ENCODE peak calls at places on chromosomes 11 and 22, in six cellular contexts. B is cardiac fibroblast, R is WTC11, L is IMR-90, M is fibroblast of pulmonary artery, W is GM10248. E is an unnamed sample.

GRCh38 chr11:6571434-6572008 is 31.9 kb downstream of the RRP8 start:
- DNase-seq in R (peak), W (no peak), B (no peak), M (no peak), L (no peak), E (no peak)

GRCh38 chr11:68353669-68354068 is 41.3 kb downstream of the LRP5 start:
- DNase-seq in W (no peak), M (no peak), R (no peak), B (no peak), L (no peak), E (no peak)

GRCh38 chr11:14902650-14903350 is 10.8 kb upstream of the CYP2R1 start:
- DNase-seq in M (peak), L (peak), W (no peak), B (peak), R (no peak), E (no peak)

GRCh38 chr11:34749666-34750659 is 129.1 kb downstream of the EHF start:
- DNase-seq in R (no peak), L (peak), M (peak), W (no peak), B (peak), E (no peak)

GRCh38 chr11:9460322-9461067 is at the start of gene ZNF143:
- DNase-seq in B (peak), M (peak), W (peak), L (peak), R (peak), E (peak)

GRCh38 chr11:100942016-100942415 is 187.6 kb downstream of the PGR start:
- DNase-seq in L (peak), R (no peak), B (peak), M (peak), W (no peak), E (no peak)

GRCh38 chr11:75371930-75372876 is 20.7 kb upstream of the ARRB1 start:
- DNase-seq in B (peak), W (no peak), L (no peak), R (no peak), M (no peak), E (no peak)

GRCh38 chr11:42777776-42778175 is 534.0 kb upstream of the API5 start:
- DNase-seq in M (no peak), W (no peak), L (no peak), B (no peak), R (no peak), E (no peak)

GRCh38 chr11:22449441-22449840 is 111.3 kb downstream of the SLC17A6 start:
- DNase-seq in R (no peak), W (no peak), B (no peak), M (peak), L (peak), E (no peak)

GRCh38 chr11:63708764-63709163 is 27.5 kb downstream of the RTN3 start:
- DNase-seq in M (no peak), L (no peak), W (no peak), B (no peak), R (no peak), E (no peak)

GRCh38 chr11:124285610-124286344 is 28.0 kb downstream of the OR8D1 start:
- DNase-seq in B (peak), L (peak), R (no peak), W (no peak), M (peak), E (no peak)

GRCh38 chr11:44628730-44629361 is 63.4 kb downstream of the CD82 start:
- DNase-seq in L (no peak), W (no peak), R (no peak), M (no peak), B (no peak), E (peak)

GRCh38 chr22:46461566-46462180 is 75.7 kb downstream of the CELSR1 start:
- DNase-seq in W (no peak), R (no peak), L (no peak), M (no peak), B (no peak), E (no peak)

GRCh38 chr11:115185931-115186330 is 318.3 kb downstream of the CADM1 start:
- DNase-seq in B (no peak), R (no peak), W (no peak), L (no peak), M (no peak), E (no peak)

GRCh38 chr22:37218771-37219411 is 6.6 kb upstream of the SSTR3 start:
- DNase-seq in B (no peak), W (peak), R (no peak), M (no peak), L (no peak), E (no peak)

GRCh38 chr11:77091146-77091940 is 11.3 kb upstream of the OMP start:
- DNase-seq in W (peak), R (peak), L (peak), B (peak), M (peak), E (peak)

GRCh38 chr22:17990942-17991341 is 33.4 kb downstream of the MICAL3 start:
- DNase-seq in W (no peak), M (no peak), R (no peak), B (no peak), L (no peak), E (no peak)

GRCh38 chr11:131537196-131537595 is 166.8 kb downstream of the NTM start:
- DNase-seq in R (no peak), B (no peak), L (no peak), M (no peak), W (no peak), E (no peak)

GRCh38 chr22:42179616-42180015 is 49.0 kb upstream of the CYP2D6 start:
- DNase-seq in B (peak), W (no peak), R (no peak), M (peak), L (peak), E (no peak)

GRCh38 chr11:79579063-79579462 is 138.2 kb upstream of the TENM4 start:
- DNase-seq in L (no peak), M (no peak), R (no peak), W (no peak), B (no peak), E (no peak)

GRCh38 chr22:36027960-36028645 is 521 bp downstream of the RBFOX2 start:
- DNase-seq in R (peak), B (no peak), M (no peak), W (peak), L (no peak), E (no peak)

GRCh38 chr11:61978703-61979661 is 11.5 kb upstream of the FTH1 start:
- DNase-seq in M (peak), L (no peak), B (peak), R (no peak), W (no peak), E (no peak)

GRCh38 chr22:44210721-44211120 is 30.0 kb downstream of the PARVG start:
- DNase-seq in R (no peak), B (peak), W (no peak), M (peak), L (peak), E (no peak)

GRCh38 chr11:120520091-120520822 is 8.7 kb downstream of the GRIK4 start:
- DNase-seq in M (no peak), R (no peak), B (no peak), W (no peak), L (no peak), E (no peak)

GRCh38 chr11:66768088-66768521 is 39.1 kb upstream of the SPTBN2 start:
- DNase-seq in R (no peak), M (peak), B (peak), W (no peak), L (peak), E (no peak)

GRCh38 chr11:12008790-12009616 is 577 bp upstream of the DKK3 start:
- DNase-seq in L (peak), M (peak), R (peak), B (peak), W (no peak), E (no peak)

GRCh38 chr11:66268953-66269906 is 791 bp downstream of the RAB1B start:
- DNase-seq in M (peak), R (peak), W (no peak), L (peak), B (peak), E (no peak)

GRCh38 chr11:115874843-115875242 is 370.6 kb upstream of the CADM1 start:
- DNase-seq in M (no peak), L (no peak), R (no peak), B (no peak), W (peak), E (no peak)

GRCh38 chr11:44380820-44381219 is 70.9 kb upstream of the ALX4 start:
- DNase-seq in L (no peak), R (no peak), W (no peak), M (no peak), B (no peak), E (no peak)

GRCh38 chr22:35330258-35330861 is 30.7 kb downstream of the TOM1 start:
- DNase-seq in R (no peak), W (no peak), L (peak), M (peak), B (peak), E (peak)

GRCh38 chr11:74288161-74288560 is 23.3 kb downstream of the P4HA3 start:
- DNase-seq in B (peak), R (no peak), M (peak), W (no peak), L (peak), E (no peak)

GRCh38 chr11:17762309-17762974 is 27.9 kb downstream of the KCNC1 start:
- DNase-seq in W (peak), L (no peak), M (no peak), B (no peak), R (no peak), E (no peak)

GRCh38 chr11:17505146-17505545 is 28.5 kb upstream of the ABCC8 start:
- DNase-seq in B (no peak), R (no peak), L (no peak), W (no peak), M (no peak), E (no peak)

GRCh38 chr11:95140397-95141030 is 50.9 kb downstream of the ENDOD1 start:
- DNase-seq in B (peak), R (no peak), L (peak), W (no peak), M (peak), E (no peak)

DNA sequence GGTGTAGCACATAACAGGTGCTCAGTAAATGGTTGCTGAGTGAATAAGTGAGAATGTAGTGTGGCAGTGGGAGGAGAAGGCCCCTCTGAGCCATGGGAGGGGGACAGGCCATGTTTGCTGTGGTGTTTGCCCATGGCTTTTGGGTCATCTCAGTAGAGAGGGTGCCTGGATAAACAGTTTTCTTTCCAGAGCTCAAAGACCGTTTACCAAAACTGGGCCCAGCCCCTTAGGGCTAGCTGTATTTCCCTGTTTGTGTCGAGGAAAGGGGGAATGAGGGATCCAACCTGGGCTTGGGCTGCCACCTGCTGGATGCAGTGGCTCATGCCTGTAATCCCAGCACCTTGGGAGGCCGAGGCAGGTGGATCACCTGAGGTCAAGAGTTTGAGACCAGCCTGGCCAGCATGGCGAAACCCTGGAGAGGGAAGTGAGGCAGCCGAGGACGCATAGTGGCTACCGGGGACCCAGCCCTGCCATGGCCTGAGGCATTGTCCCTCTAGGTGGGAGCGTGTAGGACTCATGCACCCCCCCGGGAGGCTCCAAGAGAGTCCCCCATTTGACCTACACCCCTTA is 8.7 kb upstream of the LTO1 start:
- DNase-seq in W (no peak), B (no peak), M (peak), L (no peak), R (peak), E (no peak)
- TF ChIP-seq CTCF in W (no peak), B (peak), M (peak), L (peak), R (peak), E (no peak)

DNA sequence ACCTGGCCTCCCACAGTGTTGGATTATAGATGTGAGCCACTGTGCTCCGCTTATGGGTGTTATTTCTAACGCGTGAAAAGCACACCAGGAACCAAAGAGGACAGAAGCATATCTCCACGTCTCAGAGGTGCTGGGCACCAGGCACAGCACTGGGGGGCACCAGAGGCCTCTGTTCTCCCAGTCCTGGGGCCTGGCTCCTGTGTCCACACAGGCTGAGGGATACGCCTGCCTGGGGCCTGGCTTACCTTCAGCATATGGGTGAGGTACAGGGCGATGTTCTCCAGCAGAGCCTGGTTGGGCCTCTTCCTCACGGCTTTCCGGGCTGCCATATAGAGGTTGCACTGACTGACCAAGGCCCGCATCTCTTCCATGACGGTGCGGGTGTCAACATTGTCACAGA is 24.7 kb upstream of the NAP1L4 start:
- DNase-seq in W (no peak), B (no peak), M (no peak), R (no peak), L (no peak), E (no peak)
- TF ChIP-seq CTCF in W (no peak), B (no peak), M (no peak), R (no peak), L (no peak), E (no peak)

GRCh38 chr22:23216331-23217170 is 36.2 kb downstream of the BCR start:
- DNase-seq in W (no peak), B (no peak), L (no peak), R (no peak), M (no peak), E (no peak)
- TF ChIP-seq CTCF in W (no peak), B (no peak), L (no peak), R (no peak), M (no peak), E (no peak)

GRCh38 chr11:111733655-111734088 is 32.5 kb downstream of the PPP2R1B start:
- DNase-seq in B (no peak), W (no peak), R (no peak), M (no peak), L (no peak), E (no peak)

GRCh38 chr11:111730871-111731591 is 35.2 kb downstream of the PPP2R1B start:
- DNase-seq in L (no peak), W (no peak), M (no peak), B (no peak), R (no peak), E (no peak)

GRCh38 chr11:111733009-111733408 is 33.2 kb downstream of the PPP2R1B start:
- DNase-seq in W (no peak), M (peak), R (no peak), L (peak), B (peak), E (no peak)

GRCh38 chr11:111730031-111730430 is 36.2 kb downstream of the PPP2R1B start:
- DNase-seq in L (no peak), M (no peak), W (no peak), R (no peak), B (peak), E (no peak)

DNA sequence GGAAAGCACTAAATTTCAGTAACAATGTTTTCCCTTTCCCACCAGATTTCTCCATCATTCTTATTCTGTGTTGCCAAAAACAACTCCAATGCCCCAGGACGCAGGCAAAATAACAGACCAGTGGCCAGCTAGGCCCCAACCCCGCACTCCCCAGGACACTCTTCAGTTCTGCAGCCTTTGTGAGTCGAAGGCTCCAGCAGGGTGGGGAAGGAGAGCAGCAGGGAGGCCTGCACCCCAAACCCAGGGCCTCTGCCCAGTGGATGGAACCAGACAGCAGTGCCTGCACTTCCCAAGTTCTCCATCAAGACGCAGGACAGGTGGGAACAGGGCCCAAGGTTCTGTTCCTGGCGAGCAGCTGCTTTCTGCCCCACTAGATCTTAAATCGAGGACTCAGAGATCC is 34.4 kb downstream of the PPP2R1B start:
- DNase-seq in M (no peak), R (no peak), W (no peak), L (no peak), B (no peak), E (no peak)
- TF ChIP-seq CTCF in M (no peak), R (no peak), W (no peak), L (no peak), B (no peak), E (no peak)